ENCODE peak calls at places on chromosome 17, in seven cellular contexts. One of them, this sample, is unnamed.

GRCh38 chr17:39666601-39667261 is 1.5 kb upstream of the PNMT start:
- DNase-seq in thoracic aorta: peak
- DNase-seq in progenitor cell of endocrine pancreas: no peak
- DNase-seq in GM13977: no peak
- DNase-seq in sigmoid colon: no peak
- DNase-seq in AG04450: no peak
- DNase-seq in A549: peak
- DNase-seq in this sample: no peak

GRCh38 chr17:68089881-68090280 is 54.3 kb downstream of the KPNA2 start:
- DNase-seq in thoracic aorta: no peak
- DNase-seq in progenitor cell of endocrine pancreas: no peak
- DNase-seq in GM13977: peak
- DNase-seq in sigmoid colon: no peak
- DNase-seq in AG04450: no peak
- DNase-seq in A549: peak
- DNase-seq in this sample: no peak

GRCh38 chr17:4236456-4236855 is 27.3 kb downstream of the ANKFY1 start:
- DNase-seq in thoracic aorta: no peak
- DNase-seq in progenitor cell of endocrine pancreas: no peak
- DNase-seq in GM13977: no peak
- DNase-seq in sigmoid colon: no peak
- DNase-seq in AG04450: no peak
- DNase-seq in A549: no peak
- DNase-seq in this sample: no peak

GRCh38 chr17:66304304-66305174 is 2.1 kb downstream of the PRKCA start:
- DNase-seq in thoracic aorta: no peak
- DNase-seq in progenitor cell of endocrine pancreas: no peak
- DNase-seq in GM13977: no peak
- DNase-seq in sigmoid colon: no peak
- DNase-seq in AG04450: no peak
- DNase-seq in A549: peak
- DNase-seq in this sample: no peak

GRCh38 chr17:80769936-80770625 is 221.6 kb upstream of the CHMP6 start:
- DNase-seq in thoracic aorta: no peak
- DNase-seq in progenitor cell of endocrine pancreas: no peak
- DNase-seq in GM13977: no peak
- DNase-seq in sigmoid colon: peak
- DNase-seq in AG04450: no peak
- DNase-seq in A549: no peak
- DNase-seq in this sample: no peak

GRCh38 chr17:44733753-44734152 is 25.0 kb upstream of the ADAM11 start:
- DNase-seq in thoracic aorta: no peak
- DNase-seq in progenitor cell of endocrine pancreas: no peak
- DNase-seq in GM13977: no peak
- DNase-seq in sigmoid colon: no peak
- DNase-seq in AG04450: no peak
- DNase-seq in A549: peak
- DNase-seq in this sample: no peak

GRCh38 chr17:44878627-44879221 is 20.5 kb downstream of the EFTUD2 start:
- DNase-seq in thoracic aorta: no peak
- DNase-seq in progenitor cell of endocrine pancreas: no peak
- DNase-seq in GM13977: peak
- DNase-seq in sigmoid colon: no peak
- DNase-seq in AG04450: no peak
- DNase-seq in A549: peak
- DNase-seq in this sample: no peak

GRCh38 chr17:58059141-58059540 is 24.1 kb upstream of the DYNLL2 start:
- DNase-seq in thoracic aorta: no peak
- DNase-seq in progenitor cell of endocrine pancreas: no peak
- DNase-seq in GM13977: no peak
- DNase-seq in sigmoid colon: no peak
- DNase-seq in AG04450: no peak
- DNase-seq in A549: no peak
- DNase-seq in this sample: no peak

GRCh38 chr17:28368915-28369683 is 1.0 kb downstream of the VTN start:
- DNase-seq in thoracic aorta: no peak
- DNase-seq in progenitor cell of endocrine pancreas: no peak
- DNase-seq in GM13977: no peak
- DNase-seq in sigmoid colon: no peak
- DNase-seq in AG04450: no peak
- DNase-seq in A549: no peak
- DNase-seq in this sample: no peak

GRCh38 chr17:69402052-69402451 is 12.4 kb upstream of the MAP2K6 start:
- DNase-seq in thoracic aorta: no peak
- DNase-seq in progenitor cell of endocrine pancreas: no peak
- DNase-seq in GM13977: no peak
- DNase-seq in sigmoid colon: no peak
- DNase-seq in AG04450: no peak
- DNase-seq in A549: peak
- DNase-seq in this sample: no peak

GRCh38 chr17:10737786-10738185 is 8.0 kb upstream of the TMEM220 start:
- DNase-seq in thoracic aorta: no peak
- DNase-seq in progenitor cell of endocrine pancreas: no peak
- DNase-seq in GM13977: no peak
- DNase-seq in sigmoid colon: no peak
- DNase-seq in AG04450: no peak
- DNase-seq in A549: no peak
- DNase-seq in this sample: no peak

GRCh38 chr17:14923981-14924380 is 341.1 kb downstream of the PMP22 start:
- DNase-seq in thoracic aorta: no peak
- DNase-seq in progenitor cell of endocrine pancreas: no peak
- DNase-seq in GM13977: no peak
- DNase-seq in sigmoid colon: no peak
- DNase-seq in AG04450: no peak
- DNase-seq in A549: no peak
- DNase-seq in this sample: no peak

GRCh38 chr17:4512156-4513112 is 13.8 kb downstream of the SPNS2 start:
- DNase-seq in thoracic aorta: no peak
- DNase-seq in progenitor cell of endocrine pancreas: no peak
- DNase-seq in GM13977: no peak
- DNase-seq in sigmoid colon: peak
- DNase-seq in AG04450: no peak
- DNase-seq in A549: no peak
- DNase-seq in this sample: no peak

GRCh38 chr17:80863626-80864025 is 128.0 kb upstream of the CHMP6 start:
- DNase-seq in thoracic aorta: no peak
- DNase-seq in progenitor cell of endocrine pancreas: no peak
- DNase-seq in GM13977: no peak
- DNase-seq in sigmoid colon: peak
- DNase-seq in AG04450: no peak
- DNase-seq in A549: no peak
- DNase-seq in this sample: no peak

GRCh38 chr17:70773210-70773609 is 603.9 kb downstream of the KCNJ2 start:
- DNase-seq in thoracic aorta: no peak
- DNase-seq in progenitor cell of endocrine pancreas: no peak
- DNase-seq in GM13977: no peak
- DNase-seq in sigmoid colon: no peak
- DNase-seq in AG04450: no peak
- DNase-seq in A549: no peak
- DNase-seq in this sample: no peak

GRCh38 chr17:70774339-70775110 is 605.2 kb downstream of the KCNJ2 start:
- DNase-seq in thoracic aorta: no peak
- DNase-seq in progenitor cell of endocrine pancreas: no peak
- DNase-seq in GM13977: no peak
- DNase-seq in sigmoid colon: no peak
- DNase-seq in AG04450: no peak
- DNase-seq in A549: no peak
- DNase-seq in this sample: no peak

GRCh38 chr17:70775667-70776066 is 606.3 kb downstream of the KCNJ2 start:
- DNase-seq in thoracic aorta: no peak
- DNase-seq in progenitor cell of endocrine pancreas: no peak
- DNase-seq in GM13977: no peak
- DNase-seq in sigmoid colon: no peak
- DNase-seq in AG04450: no peak
- DNase-seq in A549: no peak
- DNase-seq in this sample: no peak

GRCh38 chr17:70776446-70776845 is 607.1 kb downstream of the KCNJ2 start:
- DNase-seq in thoracic aorta: no peak
- DNase-seq in progenitor cell of endocrine pancreas: no peak
- DNase-seq in GM13977: no peak
- DNase-seq in sigmoid colon: no peak
- DNase-seq in AG04450: no peak
- DNase-seq in A549: no peak
- DNase-seq in this sample: no peak

GRCh38 chr17:70772761-70773160 is 603.4 kb downstream of the KCNJ2 start:
- DNase-seq in thoracic aorta: no peak
- DNase-seq in progenitor cell of endocrine pancreas: no peak
- DNase-seq in GM13977: no peak
- DNase-seq in sigmoid colon: no peak
- DNase-seq in AG04450: no peak
- DNase-seq in A549: no peak
- DNase-seq in this sample: no peak
- TF ChIP-seq CTCF in thoracic aorta: no peak
- TF ChIP-seq CTCF in progenitor cell of endocrine pancreas: no peak
- TF ChIP-seq CTCF in GM13977: no peak
- TF ChIP-seq CTCF in sigmoid colon: no peak
- TF ChIP-seq CTCF in AG04450: no peak
- TF ChIP-seq CTCF in A549: no peak
- TF ChIP-seq CTCF in this sample: no peak

DNA sequence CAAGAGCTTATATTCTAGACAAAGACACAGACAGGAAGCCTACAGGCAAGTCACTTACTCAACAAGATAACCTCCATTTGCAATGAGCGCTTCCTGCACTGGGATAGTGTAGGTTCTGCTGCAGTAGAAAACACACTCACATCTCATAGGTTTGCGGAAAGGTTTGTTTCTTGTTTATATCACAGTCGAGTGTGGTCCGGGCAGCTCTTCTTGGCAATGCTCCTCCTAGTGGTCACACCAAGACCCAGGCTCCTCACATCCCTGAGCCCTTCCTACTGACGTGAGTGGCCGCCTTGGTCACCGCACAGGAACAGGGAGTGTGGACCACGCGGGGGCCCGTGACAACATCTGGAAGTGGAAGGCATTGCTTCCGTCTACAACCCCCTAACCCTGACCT is 48.0 kb upstream of the RBFOX3 start:
- DNase-seq in thoracic aorta: no peak
- DNase-seq in progenitor cell of endocrine pancreas: peak
- DNase-seq in GM13977: no peak
- DNase-seq in sigmoid colon: peak
- DNase-seq in AG04450: no peak
- DNase-seq in A549: peak
- DNase-seq in this sample: no peak
- TF ChIP-seq CTCF in thoracic aorta: no peak
- TF ChIP-seq CTCF in progenitor cell of endocrine pancreas: peak
- TF ChIP-seq CTCF in GM13977: peak
- TF ChIP-seq CTCF in sigmoid colon: no peak
- TF ChIP-seq CTCF in AG04450: peak
- TF ChIP-seq CTCF in A549: peak
- TF ChIP-seq CTCF in this sample: peak

GRCh38 chr17:74748529-74749261 is at the start of gene NHERF1:
- DNase-seq in thoracic aorta: peak
- DNase-seq in progenitor cell of endocrine pancreas: peak
- DNase-seq in GM13977: peak
- DNase-seq in sigmoid colon: peak
- DNase-seq in AG04450: peak
- DNase-seq in A549: peak
- DNase-seq in this sample: peak
- TF ChIP-seq CTCF in thoracic aorta: no peak
- TF ChIP-seq CTCF in progenitor cell of endocrine pancreas: peak
- TF ChIP-seq CTCF in GM13977: peak
- TF ChIP-seq CTCF in sigmoid colon: no peak
- TF ChIP-seq CTCF in AG04450: peak
- TF ChIP-seq CTCF in A549: no peak
- TF ChIP-seq CTCF in this sample: peak

GRCh38 chr17:1473170-1473569 is 17.1 kb upstream of the CRK start:
- DNase-seq in thoracic aorta: no peak
- DNase-seq in progenitor cell of endocrine pancreas: no peak
- DNase-seq in GM13977: no peak
- DNase-seq in sigmoid colon: no peak
- DNase-seq in AG04450: no peak
- DNase-seq in A549: no peak
- DNase-seq in this sample: no peak
- TF ChIP-seq CTCF in thoracic aorta: no peak
- TF ChIP-seq CTCF in progenitor cell of endocrine pancreas: no peak
- TF ChIP-seq CTCF in GM13977: peak
- TF ChIP-seq CTCF in sigmoid colon: no peak
- TF ChIP-seq CTCF in AG04450: no peak
- TF ChIP-seq CTCF in A549: no peak
- TF ChIP-seq CTCF in this sample: no peak

GRCh38 chr17:82548681-82549303 is 29.3 kb downstream of the FOXK2 start:
- DNase-seq in thoracic aorta: no peak
- DNase-seq in progenitor cell of endocrine pancreas: no peak
- DNase-seq in GM13977: no peak
- DNase-seq in sigmoid colon: peak
- DNase-seq in AG04450: no peak
- DNase-seq in A549: no peak
- DNase-seq in this sample: no peak
- TF ChIP-seq CTCF in thoracic aorta: no peak
- TF ChIP-seq CTCF in progenitor cell of endocrine pancreas: no peak
- TF ChIP-seq CTCF in GM13977: no peak
- TF ChIP-seq CTCF in sigmoid colon: no peak
- TF ChIP-seq CTCF in AG04450: no peak
- TF ChIP-seq CTCF in A549: no peak
- TF ChIP-seq CTCF in this sample: no peak

DNA sequence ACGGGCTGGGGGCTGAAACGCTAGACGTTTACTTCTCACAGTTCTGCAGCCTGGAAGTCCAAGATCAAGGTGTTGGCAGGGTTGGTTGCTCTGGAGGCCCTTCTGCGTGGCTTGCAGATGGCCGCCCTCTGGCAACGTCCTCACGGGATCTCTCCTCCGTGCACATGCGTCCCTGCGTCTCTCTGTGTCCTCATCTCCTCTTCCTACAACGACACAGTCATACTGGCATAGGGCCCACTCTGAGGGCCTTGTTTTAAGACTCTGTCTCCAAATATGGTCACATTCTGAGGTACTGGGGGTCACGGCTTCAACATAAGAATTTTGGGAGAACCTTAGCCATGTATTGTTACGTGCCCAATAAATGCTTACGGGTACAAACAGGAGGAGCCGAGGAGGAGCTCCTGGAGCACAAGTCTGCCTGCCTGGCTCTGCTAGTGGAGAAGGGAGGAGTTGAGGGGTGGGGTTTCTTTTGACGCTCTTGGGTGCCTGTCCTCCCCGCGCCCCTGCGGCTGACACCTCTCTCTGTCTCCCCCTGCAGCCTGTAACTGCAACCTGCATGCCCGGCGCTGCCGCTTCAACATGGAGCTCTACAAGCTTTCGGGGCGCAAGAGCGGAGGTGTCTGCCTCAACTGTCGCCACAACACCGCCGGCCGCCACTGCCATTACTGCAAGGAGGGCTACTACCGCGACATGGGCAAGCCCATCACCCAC is 141.1 kb downstream of the NTN1 start:
- DNase-seq in thoracic aorta: peak
- DNase-seq in progenitor cell of endocrine pancreas: no peak
- DNase-seq in GM13977: no peak
- DNase-seq in sigmoid colon: no peak
- DNase-seq in AG04450: no peak
- DNase-seq in A549: peak
- DNase-seq in this sample: no peak
- TF ChIP-seq CTCF in thoracic aorta: peak
- TF ChIP-seq CTCF in progenitor cell of endocrine pancreas: peak
- TF ChIP-seq CTCF in GM13977: no peak
- TF ChIP-seq CTCF in sigmoid colon: no peak
- TF ChIP-seq CTCF in AG04450: no peak
- TF ChIP-seq CTCF in A549: peak
- TF ChIP-seq CTCF in this sample: no peak

GRCh38 chr17:47325176-47325575 is 1.4 kb downstream of the EFCAB13 start:
- DNase-seq in thoracic aorta: no peak
- DNase-seq in progenitor cell of endocrine pancreas: no peak
- DNase-seq in GM13977: no peak
- DNase-seq in sigmoid colon: no peak
- DNase-seq in AG04450: no peak
- DNase-seq in A549: no peak
- DNase-seq in this sample: peak
- TF ChIP-seq CTCF in thoracic aorta: no peak
- TF ChIP-seq CTCF in progenitor cell of endocrine pancreas: no peak
- TF ChIP-seq CTCF in GM13977: no peak
- TF ChIP-seq CTCF in sigmoid colon: no peak
- TF ChIP-seq CTCF in AG04450: no peak
- TF ChIP-seq CTCF in A549: no peak
- TF ChIP-seq CTCF in this sample: no peak

This sample was measured in GM06990.